ENCODE peak calls at places on chromosomes 1 and 21, in four cellular contexts. O, Q, C and B are unnamed samples.
A peak's percentile ranks its signal among the peaks of the same experiment; 100 is the strongest.

GRCh38 chr1:224493269-224493668 is 58.7 kb upstream of the WDR26 start:
- DNase-seq in O (no peak), Q (no peak), C (no peak), B (no peak)

GRCh38 chr1:37797750-37798345 is 4.2 kb downstream of the MANEAL start:
- DNase-seq in O (no peak), Q (no peak), C (peak; percentile 43), B (no peak)

GRCh38 chr1:224879404-224879803 is 50.1 kb upstream of the DNAH14 start:
- DNase-seq in O (no peak), Q (no peak), C (no peak), B (no peak)

GRCh38 chr1:204065174-204065985 is 7.5 kb upstream of the SOX13 start:
- DNase-seq in O (peak; percentile 86), Q (peak; percentile 82), C (no peak), B (peak; percentile 42)

GRCh38 chr1:8019229-8019620 is 6.9 kb downstream of the ERRFI1 start:
- DNase-seq in O (no peak), Q (no peak), C (no peak), B (no peak)

GRCh38 chr1:24022611-24023359 is 42.7 kb upstream of the SRSF10 start:
- DNase-seq in O (no peak), Q (no peak), C (peak; percentile 55), B (no peak)

GRCh38 chr1:116760996-116761665 is 6.9 kb downstream of the CD2 start:
- DNase-seq in O (no peak), Q (no peak), C (no peak), B (no peak)

GRCh38 chr1:64228181-64228957 is 24.9 kb downstream of the UBE2U start:
- DNase-seq in O (no peak), Q (no peak), C (peak; percentile 51), B (no peak)

GRCh38 chr1:165857046-165857801 is 29.8 kb downstream of the UCK2 start:
- DNase-seq in O (no peak), Q (no peak), C (no peak), B (no peak)

GRCh38 chr1:65009724-65010420 is 43.5 kb upstream of the JAK1 start:
- DNase-seq in O (no peak), Q (no peak), C (no peak), B (peak; percentile 96)

GRCh38 chr1:160144921-160145320 is 6.5 kb upstream of the ATP1A4 start:
- DNase-seq in O (no peak), Q (peak; percentile 18), C (peak; percentile 49), B (no peak)

GRCh38 chr1:203152158-203153034 is 23.2 kb downstream of the MYBPH start:
- DNase-seq in O (peak; percentile 60), Q (peak; percentile 60), C (peak; percentile 67), B (peak; percentile 60)

GRCh38 chr1:177137814-177138213 is 26.7 kb downstream of the ASTN1 start:
- DNase-seq in O (no peak), Q (no peak), C (no peak), B (no peak)

GRCh38 chr1:208060495-208060894 is 149.6 kb upstream of the CD34 start:
- DNase-seq in O (no peak), Q (no peak), C (no peak), B (no peak)

GRCh38 chr1:66401244-66401643 is 132.7 kb upstream of the SGIP1 start:
- DNase-seq in O (no peak), Q (no peak), C (no peak), B (no peak)

GRCh38 chr1:247228133-247228532 is 27.7 kb upstream of the VN1R5 start:
- DNase-seq in O (no peak), Q (no peak), C (no peak), B (peak; percentile 38)

GRCh38 chr1:145922266-145922665 is 3.7 kb upstream of the PEX11B start:
- DNase-seq in O (no peak), Q (no peak), C (no peak), B (no peak)

GRCh38 chr1:25549273-25550154 is 6.1 kb downstream of the LDLRAP1 start:
- DNase-seq in O (no peak), Q (no peak), C (no peak), B (no peak)

GRCh38 chr21:42747746-42748351 is 94.4 kb downstream of the PDE9A start:
- DNase-seq in O (no peak), Q (peak; percentile 15), C (no peak), B (no peak)

DNA sequence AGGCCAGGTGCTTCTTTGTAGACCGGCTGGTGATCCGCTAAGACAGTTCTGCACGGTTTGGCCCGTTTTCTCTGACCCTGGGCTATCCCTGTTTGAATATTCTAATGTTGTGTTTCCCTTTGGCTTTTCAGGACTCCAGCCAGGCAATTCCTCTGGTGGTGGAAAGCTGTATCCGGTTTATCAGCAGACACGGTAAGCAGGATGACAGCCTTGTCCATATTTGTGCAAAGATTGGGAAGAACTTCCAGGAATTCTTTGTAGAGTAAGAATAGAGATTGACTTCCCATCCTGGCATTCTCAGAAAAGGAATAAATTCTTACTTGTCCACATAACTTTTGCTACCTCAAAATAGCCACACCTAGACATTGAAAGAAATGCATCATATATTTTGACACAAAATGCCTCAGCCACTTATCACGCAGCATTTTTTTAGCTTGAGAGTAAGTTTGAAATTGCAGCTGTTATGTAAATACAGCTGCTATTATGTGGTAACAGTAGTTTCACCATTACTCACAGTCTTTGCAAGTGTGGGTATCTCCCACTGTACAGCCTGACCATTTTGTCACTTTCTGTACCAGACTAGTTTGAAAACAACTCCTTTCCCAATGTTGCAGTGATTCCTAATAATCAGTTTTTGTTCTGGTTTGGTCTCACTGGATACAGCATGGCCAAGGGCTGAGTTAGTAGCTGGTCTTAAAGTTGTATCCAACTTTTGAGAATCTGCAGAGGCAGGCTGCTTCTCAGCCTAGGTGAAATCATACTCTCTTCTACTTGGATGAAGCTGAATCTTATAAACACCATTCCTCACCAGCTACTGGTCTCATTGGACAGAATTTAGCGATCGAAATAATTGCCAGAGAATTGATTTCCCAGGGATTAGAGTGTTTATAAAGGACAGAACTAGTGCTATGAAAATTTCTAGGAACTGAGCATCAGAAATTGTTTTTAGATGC is 40.0 kb upstream of the IKBKE start:
- DNase-seq in O (no peak), Q (no peak), C (no peak), B (no peak)
- TF ChIP-seq CTCF in O (no peak), Q (no peak), C (no peak), B (no peak)

DNA sequence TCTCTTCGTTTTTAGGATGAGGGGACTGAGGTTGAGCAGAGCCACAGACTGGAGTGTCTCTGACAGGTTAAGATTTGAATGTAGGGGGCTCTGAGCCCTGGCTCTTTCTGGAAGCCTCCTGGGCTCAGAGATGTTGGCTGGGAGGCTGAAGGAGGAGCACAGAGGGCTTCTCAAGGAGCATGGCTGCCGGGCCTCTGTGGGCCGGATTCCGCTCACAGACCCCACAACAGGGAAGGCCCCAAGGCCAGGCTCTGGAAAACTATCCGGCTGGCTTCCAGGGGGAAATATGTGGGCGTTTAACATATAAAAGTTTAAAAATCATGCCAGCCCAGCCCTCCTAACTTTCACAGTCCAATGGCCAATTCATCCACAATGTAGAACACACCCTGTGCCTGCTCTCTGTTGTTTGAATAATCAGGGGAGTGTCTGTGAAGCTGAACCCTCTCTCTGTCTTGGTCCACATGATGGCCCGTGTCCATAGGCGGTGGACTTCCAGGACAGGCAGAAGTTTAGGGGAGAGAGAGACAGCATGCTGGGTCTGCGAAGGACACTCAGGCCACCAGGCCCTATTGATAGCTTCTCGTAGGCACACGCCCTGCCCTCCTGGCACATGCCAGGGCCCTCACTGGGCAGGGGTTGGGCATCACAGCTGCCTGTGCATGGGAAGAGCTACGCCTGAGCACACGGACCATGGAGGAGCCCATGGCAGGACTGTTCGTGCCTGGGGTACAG is 10.8 kb downstream of the OBSCN start:
- DNase-seq in O (no peak), Q (no peak), C (no peak), B (no peak)
- TF ChIP-seq CTCF in O (no peak), Q (no peak), C (no peak), B (no peak)

GRCh38 chr1:16915627-16915973 is 6.1 kb upstream of the CROCC start:
- DNase-seq in O (no peak), Q (no peak), C (no peak), B (peak; percentile 29)
- TF ChIP-seq CTCF in O (no peak), Q (peak; percentile 8), C (no peak), B (no peak)

GRCh38 chr1:58968360-58968952 is 184.6 kb upstream of the JUN start:
- DNase-seq in O (no peak), Q (no peak), C (peak; percentile 32), B (no peak)
- TF ChIP-seq CTCF in O (no peak), Q (no peak), C (no peak), B (no peak)

DNA sequence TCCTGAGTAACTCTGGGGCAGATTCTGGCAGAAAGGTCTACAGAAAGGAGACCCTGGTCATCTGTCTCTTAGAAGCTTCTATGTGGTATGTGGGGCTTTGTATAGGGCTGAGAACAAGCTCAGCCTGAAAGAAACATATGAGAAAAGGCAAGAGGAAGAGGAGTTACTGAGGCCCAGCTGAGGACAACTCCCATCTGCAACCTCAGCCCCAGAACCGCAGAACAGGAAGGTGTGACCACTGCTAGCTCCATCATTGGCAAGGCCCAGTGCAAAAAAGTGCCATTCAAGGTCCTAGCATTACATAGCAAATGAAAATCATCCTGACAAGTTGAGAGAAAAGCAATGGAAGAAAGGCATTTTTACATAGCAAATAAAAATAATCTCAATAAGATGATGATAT is 503.8 kb downstream of the NPHP4 start:
- DNase-seq in O (no peak), Q (no peak), C (no peak), B (no peak)
- TF ChIP-seq CTCF in O (no peak), Q (no peak), C (no peak), B (no peak)

GRCh38 chr1:10624256-10625050 is 149.7 kb downstream of the PEX14 start:
- DNase-seq in O (peak; percentile 20), Q (no peak), C (no peak), B (no peak)
- TF ChIP-seq CTCF in O (no peak), Q (no peak), C (no peak), B (no peak)

GRCh38 chr1:230570724-230571390 is 71.4 kb upstream of the COG2 start:
- DNase-seq in O (no peak), Q (no peak), C (no peak), B (no peak)

GRCh38 chr1:230566481-230566880 is 75.8 kb upstream of the COG2 start:
- DNase-seq in O (no peak), Q (no peak), C (no peak), B (no peak)

GRCh38 chr1:230569201-230569600 is 73.1 kb upstream of the COG2 start:
- DNase-seq in O (no peak), Q (no peak), C (no peak), B (no peak)

GRCh38 chr1:230568676-230569075 is 73.6 kb upstream of the COG2 start:
- DNase-seq in O (no peak), Q (no peak), C (no peak), B (no peak)

DNA sequence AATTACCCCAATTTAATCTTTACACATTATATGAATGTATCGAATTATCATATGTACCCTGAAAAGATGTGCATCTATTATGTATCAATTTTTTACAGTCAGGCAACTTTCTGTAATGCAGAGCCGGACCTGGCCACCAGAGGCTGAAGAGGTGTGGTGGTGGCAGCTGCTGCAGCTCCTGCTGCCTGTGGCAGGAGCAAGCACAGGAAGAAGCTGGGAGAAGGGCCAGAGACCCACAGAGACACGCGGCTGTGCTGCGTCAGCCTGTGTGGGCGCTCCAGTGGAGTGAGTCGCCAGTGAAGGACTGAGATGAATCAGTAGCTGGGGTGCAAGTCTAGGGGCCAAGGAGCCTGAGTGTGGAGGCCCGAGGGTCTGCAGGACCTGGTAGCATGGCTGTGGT is 74.3 kb upstream of the COG2 start:
- DNase-seq in O (peak; percentile 62), Q (no peak), C (no peak), B (no peak)
- TF ChIP-seq CTCF in O (peak; percentile 64), Q (peak; percentile 40), C (peak; percentile 15), B (peak; percentile 13)

GRCh38 chr1:235946570-235946981 is 79.9 kb upstream of the LYST start:
- DNase-seq in O (no peak), Q (no peak), C (peak; percentile 76), B (no peak)
- TF ChIP-seq CTCF in O (peak; percentile 24), Q (peak; percentile 26), C (peak; percentile 38), B (peak; percentile 12)